ENCODE peak calls at places on chromosomes 1 and 21, in six cellular contexts. E is progenitor cell of endocrine pancreas, G is mesothelial cell of epicardium, L is T follicular helper cell, X is heart right ventricle, M is epithelial cell of prostate. Q is an unnamed sample.

GRCh38 chr1:32981003-32981909 is 16.6 kb upstream of the RNF19B start:
- DNase-seq in G (no peak), E (no peak), X (peak; percentile 36), M (peak; percentile 95), L (peak; percentile 44), Q (peak; percentile 55)

GRCh38 chr1:46285730-46286477 is 17.5 kb downstream of the LRRC41 start:
- DNase-seq in M (no peak), L (peak; percentile 7), X (no peak), E (no peak), G (no peak), Q (no peak)

GRCh38 chr1:92934395-92935378 is 26.6 kb downstream of the DIPK1A start:
- DNase-seq in X (peak; percentile 40), M (no peak), E (no peak), G (no peak), L (no peak), Q (no peak)

GRCh38 chr1:161743231-161743630 is 6.4 kb upstream of the DUSP12 start:
- DNase-seq in E (no peak), G (no peak), X (no peak), L (no peak), M (no peak), Q (no peak)

GRCh38 chr1:18139198-18139981 is 31.8 kb downstream of the IGSF21 start:
- DNase-seq in E (no peak), M (no peak), G (no peak), X (no peak), L (no peak), Q (no peak)

GRCh38 chr1:18632711-18633427 is 2.2 kb downstream of the PAX7 start:
- DNase-seq in X (no peak), M (no peak), G (no peak), E (no peak), L (no peak), Q (no peak)

GRCh38 chr1:119964673-119965363 is 68.5 kb upstream of the ADAM30 start:
- DNase-seq in M (no peak), E (no peak), L (no peak), X (no peak), G (no peak), Q (no peak)

GRCh38 chr1:99942723-99943122 is 27.1 kb upstream of the SLC35A3 start:
- DNase-seq in G (no peak), L (no peak), X (no peak), M (no peak), E (no peak), Q (peak; percentile 19)

GRCh38 chr1:184270556-184270955 is 116.3 kb upstream of the C1orf21 start:
- DNase-seq in X (no peak), E (no peak), M (no peak), G (no peak), L (no peak), Q (no peak)

GRCh38 chr1:202285908-202286307 is 55.8 kb downstream of the UBE2T start:
- DNase-seq in L (no peak), M (no peak), E (no peak), X (no peak), G (no peak), Q (no peak)

GRCh38 chr1:205330161-205330560 is 8.6 kb upstream of the NUAK2 start:
- DNase-seq in G (no peak), L (no peak), E (no peak), M (no peak), X (no peak), Q (no peak)

GRCh38 chr1:29557066-29557465 is 320.7 kb downstream of the PTPRU start:
- DNase-seq in L (no peak), X (no peak), E (no peak), M (no peak), G (no peak), Q (no peak)

GRCh38 chr21:38993561-38993960 is 187.8 kb downstream of the ETS2 start:
- DNase-seq in X (no peak), E (no peak), G (peak; percentile 56), L (no peak), M (peak; percentile 91), Q (peak; percentile 75)

GRCh38 chr1:91600431-91601330 is 100.0 kb downstream of the CDC7 start:
- DNase-seq in X (no peak), E (no peak), G (no peak), L (no peak), M (no peak), Q (no peak)

GRCh38 chr1:5681654-5682053 is 310.6 kb downstream of the NPHP4 start:
- DNase-seq in M (no peak), E (no peak), L (no peak), X (no peak), G (no peak), Q (no peak)

GRCh38 chr1:54403808-54404261 is 2.4 kb downstream of the SSBP3 start:
- DNase-seq in X (no peak), L (no peak), M (no peak), G (no peak), E (no peak), Q (no peak)

GRCh38 chr21:32367158-32367557 is 25.7 kb downstream of the URB1 start:
- DNase-seq in E (no peak), M (no peak), X (no peak), G (no peak), L (no peak), Q (no peak)

GRCh38 chr1:168636200-168636599 is 59.8 kb downstream of the XCL1 start:
- DNase-seq in G (no peak), E (no peak), M (no peak), X (no peak), L (no peak), Q (no peak)

GRCh38 chr1:209751627-209752231 is 4.1 kb upstream of the TRAF3IP3 start:
- DNase-seq in X (no peak), E (no peak), L (no peak), G (no peak), M (no peak), Q (no peak)

GRCh38 chr21:37550618-37551405 is 184.2 kb downstream of the DYRK1A start:
- DNase-seq in G (no peak), L (no peak), E (no peak), X (no peak), M (no peak), Q (no peak)

GRCh38 chr1:28773105-28773504 is 36.4 kb downstream of the YTHDF2 start:
- DNase-seq in M (no peak), X (no peak), G (no peak), L (no peak), E (no peak), Q (no peak)

GRCh38 chr1:182687361-182687760 is 3.0 kb upstream of the RGS8 start:
- DNase-seq in X (no peak), E (no peak), M (no peak), G (no peak), L (no peak), Q (peak; percentile 85)

GRCh38 chr1:84643183-84643582 is 47.1 kb downstream of the SSX2IP start:
- DNase-seq in L (no peak), X (no peak), M (no peak), E (no peak), G (no peak), Q (no peak)

GRCh38 chr21:35697321-35697808 is 363.0 kb downstream of the SETD4 start:
- DNase-seq in M (no peak), X (peak; percentile 63), G (peak; percentile 32), E (no peak), L (no peak), Q (peak; percentile 9)

GRCh38 chr1:201299968-201300367 is 16.7 kb downstream of the PKP1 start:
- DNase-seq in L (no peak), E (no peak), G (no peak), X (peak; percentile 51), M (peak; percentile 81), Q (peak; percentile 77)

Q was measured in PC-9.